ENCODE peak calls at places on chromosomes 16 and 17, in eight cellular contexts. O is sigmoid colon, H is transverse colon, T is SK-N-SH, W is GM12878, F is A549, K is tibial nerve, Z is ovary. E is an unnamed sample.

GRCh38 chr16:80666378-80667257 is 125.8 kb downstream of the DYNLRB2 start:
- DNase-seq in O (no peak), H (no peak), T (no peak), W (no peak), F (no peak), K (no peak), Z (no peak), E (no peak)

GRCh38 chr16:77585852-77586251 is 136.5 kb upstream of the NUDT7 start:
- DNase-seq in O (no peak), H (no peak), T (no peak), W (no peak), F (peak; percentile 57), K (no peak), Z (no peak), E (no peak)

GRCh38 chr16:11250786-11251524 is 5.0 kb downstream of the SOCS1 start:
- DNase-seq in O (no peak), H (no peak), T (no peak), W (no peak), F (no peak), K (no peak), Z (no peak), E (no peak)

GRCh38 chr16:11173426-11173825 is 82.6 kb downstream of the SOCS1 start:
- DNase-seq in O (no peak), H (no peak), T (no peak), W (no peak), F (no peak), K (no peak), Z (no peak), E (no peak)

GRCh38 chr17:74972107-74972972 is at the start of gene HID1:
- DNase-seq in O (no peak), H (peak; percentile 84), T (peak; percentile 96), W (no peak), F (peak; percentile 56), K (no peak), Z (peak; percentile 72), E (no peak)

GRCh38 chr16:9049241-9049640 is 42.2 kb upstream of the HAPSTR1 start:
- DNase-seq in O (no peak), H (no peak), T (no peak), W (no peak), F (no peak), K (no peak), Z (no peak), E (no peak)

GRCh38 chr16:81358860-81359259 is 44.1 kb downstream of the GAN start:
- DNase-seq in O (no peak), H (no peak), T (no peak), W (no peak), F (no peak), K (no peak), Z (no peak), E (no peak)

GRCh38 chr17:76585649-76586593 is at the start of gene ST6GALNAC2:
- DNase-seq in O (peak; percentile 79), H (peak; percentile 71), T (peak; percentile 94), W (no peak), F (peak; percentile 59), K (no peak), Z (peak; percentile 73), E (no peak)

GRCh38 chr16:74752756-74753155 is 21.9 kb downstream of the FA2H start:
- DNase-seq in O (no peak), H (no peak), T (no peak), W (no peak), F (no peak), K (no peak), Z (no peak), E (no peak)

GRCh38 chr16:66618588-66618987 is 14.1 kb downstream of the CMTM3 start:
- DNase-seq in O (no peak), H (no peak), T (no peak), W (no peak), F (peak; percentile 26), K (peak; percentile 40), Z (no peak), E (no peak)

GRCh38 chr17:37458805-37459204 is 30.9 kb upstream of the DUSP14 start:
- DNase-seq in O (no peak), H (no peak), T (no peak), W (no peak), F (peak; percentile 44), K (no peak), Z (no peak), E (no peak)

GRCh38 chr17:26807024-26807423 is 486.9 kb upstream of the WSB1 start:
- DNase-seq in O (no peak), H (no peak), T (no peak), W (no peak), F (no peak), K (no peak), Z (no peak), E (no peak)

GRCh38 chr16:50245417-50246298 is 20.7 kb upstream of the ADCY7 start:
- DNase-seq in O (no peak), H (peak; percentile 68), T (peak; percentile 93), W (no peak), F (peak; percentile 83), K (no peak), Z (peak; percentile 75), E (peak; percentile 86)

GRCh38 chr17:67443931-67444597 is 67.0 kb downstream of the PITPNC1 start:
- DNase-seq in O (peak; percentile 80), H (no peak), T (peak; percentile 82), W (no peak), F (no peak), K (no peak), Z (no peak), E (no peak)

GRCh38 chr17:17073627-17074521 is 31.6 kb downstream of the MPRIP start:
- DNase-seq in O (peak; percentile 61), H (no peak), T (no peak), W (no peak), F (no peak), K (no peak), Z (peak; percentile 37), E (no peak)

GRCh38 chr17:64003526-64004121 is 5.5 kb downstream of the PRR29 start:
- DNase-seq in O (peak; percentile 56), H (no peak), T (peak; percentile 18), W (no peak), F (no peak), K (no peak), Z (no peak), E (peak; percentile 64)

GRCh38 chr17:82318169-82318498 is 726 bp upstream of the CD7 start:
- DNase-seq in O (no peak), H (no peak), T (no peak), W (no peak), F (no peak), K (no peak), Z (no peak), E (no peak)

GRCh38 chr17:80601146-80601545 is 56.5 kb downstream of the RPTOR start:
- DNase-seq in O (no peak), H (no peak), T (no peak), W (no peak), F (no peak), K (no peak), Z (no peak), E (no peak)
- TF ChIP-seq EP300 in O (no peak), H (no peak), T (no peak), W (no peak), F (no peak), K (no peak), Z (no peak), E (no peak)

GRCh38 chr17:57288034-57288752 is 31.9 kb downstream of the MSI2 start:
- DNase-seq in O (no peak), H (no peak), T (no peak), W (no peak), F (no peak), K (no peak), Z (no peak), E (no peak)
- TF ChIP-seq EP300 in O (no peak), H (no peak), T (no peak), W (no peak), F (no peak), K (no peak), Z (no peak), E (no peak)

GRCh38 chr16:15981382-15981781 is 32.0 kb downstream of the ABCC1 start:
- DNase-seq in O (no peak), H (no peak), T (no peak), W (no peak), F (no peak), K (no peak), Z (no peak), E (no peak)
- TF ChIP-seq EP300 in O (no peak), H (no peak), T (no peak), W (no peak), F (no peak), K (no peak), Z (no peak), E (no peak)

GRCh38 chr16:73154063-73154870 is 106.3 kb upstream of the ZFHX3 start:
- DNase-seq in O (peak; percentile 73), H (no peak), T (no peak), W (no peak), F (no peak), K (peak; percentile 48), Z (no peak), E (no peak)
- TF ChIP-seq EP300 in O (no peak), H (no peak), T (no peak), W (no peak), F (no peak), K (peak; percentile 43), Z (no peak), E (no peak)

DNA sequence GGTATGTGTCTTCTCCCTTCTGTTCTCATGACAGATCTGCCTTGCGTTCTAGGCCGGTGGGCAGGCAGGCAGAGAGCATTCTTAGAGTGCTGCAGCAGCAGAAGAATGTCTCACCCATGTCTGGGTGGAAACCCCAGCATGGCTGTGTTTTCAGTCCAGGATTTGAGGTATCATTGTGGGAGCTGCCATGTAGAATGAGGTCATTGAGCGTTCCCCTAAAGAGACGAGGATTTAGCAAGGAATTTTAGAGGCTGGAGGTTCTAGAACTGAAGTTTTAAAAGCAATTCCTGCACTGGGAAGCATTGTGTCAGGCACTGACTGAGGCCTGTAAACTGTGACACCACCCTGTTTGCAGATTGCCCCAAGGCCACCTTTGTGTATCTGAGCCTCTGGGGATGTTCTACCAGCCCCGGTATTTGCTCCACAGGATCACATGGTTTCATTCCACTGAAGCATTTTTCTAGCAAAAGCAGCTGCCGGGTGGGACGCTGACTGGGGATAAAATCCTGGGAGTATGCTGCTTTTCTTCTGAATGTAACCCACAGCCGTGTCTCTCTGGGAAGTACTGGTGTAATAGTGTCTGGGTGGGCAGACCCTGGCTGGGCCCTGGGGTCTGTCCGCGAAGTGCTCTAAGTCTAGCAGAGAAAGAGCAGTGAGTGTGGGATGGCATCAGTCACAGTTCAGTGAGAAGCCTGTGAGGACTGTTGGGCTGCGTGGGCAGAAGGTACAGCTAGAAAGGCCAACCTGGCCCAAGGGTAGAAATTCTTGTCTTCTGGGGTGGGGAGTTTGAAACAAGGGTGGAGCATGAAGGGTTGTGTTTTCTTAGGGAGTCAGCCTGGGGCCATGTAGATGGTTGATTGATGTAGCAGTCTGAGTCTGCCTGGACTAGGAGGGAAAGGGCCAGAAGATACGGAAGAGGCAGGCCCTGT is 30.2 kb downstream of the PLCD3 start:
- DNase-seq in O (no peak), H (no peak), T (no peak), W (no peak), F (no peak), K (no peak), Z (no peak), E (no peak)
- TF ChIP-seq EP300 in O (no peak), H (no peak), T (no peak), W (no peak), F (no peak), K (no peak), Z (no peak), E (no peak)

GRCh38 chr17:59810894-59811153 is 81.9 kb downstream of the TUBD1 start:
- DNase-seq in O (no peak), H (no peak), T (no peak), W (no peak), F (no peak), K (no peak), Z (no peak), E (no peak)
- TF ChIP-seq EP300 in O (no peak), H (no peak), T (no peak), W (no peak), F (no peak), K (no peak), Z (no peak), E (no peak)